ENCODE peak calls at places on chromosomes 2 and 18, in five cellular contexts. C, D, B, P and F are unnamed samples.

GRCh38 chr2:232925153-232925768 is 55.2 kb downstream of the SNORC start:
- DNase-seq in C (no peak), D (no peak), B (no peak), P (no peak), F (no peak)

GRCh38 chr2:240465268-240465764 is 29.9 kb downstream of the GPC1 start:
- DNase-seq in C (no peak), D (no peak), B (no peak), P (no peak), F (no peak)

GRCh38 chr2:9613291-9613690 is 17.5 kb downstream of the YWHAQ start:
- DNase-seq in C (peak), D (no peak), B (no peak), P (peak), F (peak)

GRCh38 chr2:21757805-21758204 is 634.0 kb downstream of the TDRD15 start:
- DNase-seq in C (no peak), D (no peak), B (no peak), P (no peak), F (no peak)

GRCh38 chr2:29047083-29047840 is 27.1 kb downstream of the PCARE start:
- DNase-seq in C (no peak), D (no peak), B (no peak), P (no peak), F (no peak)

GRCh38 chr2:1605659-1606400 is 138.5 kb downstream of the PXDN start:
- DNase-seq in C (peak), D (no peak), B (no peak), P (no peak), F (peak)

GRCh38 chr2:226760412-226761194 is 39.0 kb downstream of the IRS1 start:
- DNase-seq in C (peak), D (no peak), B (no peak), P (peak), F (peak)

GRCh38 chr2:152336854-152337510 is 2.0 kb downstream of the FMNL2 start:
- DNase-seq in C (peak), D (no peak), B (no peak), P (peak), F (peak)

GRCh38 chr2:71157124-71157802 is 26.8 kb downstream of the MPHOSPH10 start:
- DNase-seq in C (peak), D (peak), B (peak), P (peak), F (peak)

GRCh38 chr2:42809876-42810125 is 17.4 kb upstream of the HAAO start:
- DNase-seq in C (peak), D (peak), B (peak), P (no peak), F (peak)

GRCh38 chr18:54777118-54777791 is 51.0 kb upstream of the RAB27B start:
- DNase-seq in C (no peak), D (no peak), B (no peak), P (no peak), F (no peak)